ENCODE peak calls at places on chromosomes 4 and X, in ten cellular contexts. G is renal cortical epithelial cell; J is progenitor cell of endocrine pancreas; M is skeletal muscle cell; Y is heart left ventricle; N is adrenal gland; T is NCI-H1694; L is activated naive CD4-positive, alpha-beta T cell treated with Interleukin-2 at 50 U/mL for 16 hours; Z is KG1; I is Calu3. V is an unnamed sample.

GRCh38 chr4:77821775-77822174 is 2.6 kb upstream of the CNOT6L start:
- DNase-seq in L (peak), N (no peak), Z (no peak), T (no peak), G (no peak), Y (no peak), I (no peak), M (no peak), J (no peak), V (no peak)

GRCh38 chr4:5067908-5068307 is 16.6 kb downstream of the STK32B start:
- DNase-seq in Y (no peak), L (no peak), I (no peak), M (no peak), G (no peak), J (no peak), T (no peak), N (no peak), Z (no peak), V (no peak)

GRCh38 chr4:8528713-8529112 is 51.5 kb upstream of the GPR78 start:
- DNase-seq in N (no peak), G (peak), I (no peak), J (no peak), T (no peak), Y (no peak), Z (no peak), M (peak), L (no peak), V (no peak)

GRCh38 chrX:138914751-138915150 is 203.2 kb upstream of the FGF13 start:
- DNase-seq in T (no peak), J (no peak), N (no peak), Y (no peak), Z (no peak), L (no peak), M (no peak), G (peak), I (no peak), V (no peak)

GRCh38 chr4:27888523-27888922 is 1027.9 kb downstream of the STIM2 start:
- DNase-seq in I (no peak), G (no peak), M (no peak), J (no peak), L (no peak), N (no peak), T (no peak), Z (no peak), Y (no peak), V (no peak)

GRCh38 chr4:78704981-78705757 is 71.0 kb upstream of the BMP2K start:
- DNase-seq in T (no peak), I (peak), M (peak), L (no peak), N (no peak), Z (no peak), G (peak), Y (no peak), J (no peak), V (peak)

GRCh38 chr4:153188966-153189801 is 15.1 kb upstream of the TRIM2 start:
- DNase-seq in T (no peak), Z (no peak), I (peak), N (no peak), G (peak), Y (no peak), L (no peak), M (no peak), J (no peak), V (no peak)

GRCh38 chrX:40283981-40284380 is 186.2 kb upstream of the BCOR start:
- DNase-seq in N (no peak), I (no peak), T (no peak), L (no peak), G (no peak), M (no peak), J (no peak), Z (no peak), Y (no peak), V (no peak)

GRCh38 chr4:15958562-15958961 is 4.4 kb downstream of the FGFBP2 start:
- DNase-seq in Y (no peak), G (no peak), I (no peak), J (no peak), L (no peak), N (no peak), M (no peak), T (no peak), Z (no peak), V (no peak)

GRCh38 chrX:130330706-130331105 is 9.0 kb upstream of the SLC25A14 start:
- DNase-seq in I (peak), T (peak), Z (peak), J (peak), N (peak), L (peak), M (no peak), G (peak), Y (peak), V (peak)

GRCh38 chr4:23877758-23878229 is 12.1 kb downstream of the PPARGC1A start:
- DNase-seq in J (no peak), Y (no peak), G (peak), I (no peak), Z (no peak), N (peak), T (no peak), M (no peak), L (no peak), V (no peak)

GRCh38 chr4:7630559-7631287 is 196.0 kb upstream of the PSAPL1 start:
- DNase-seq in Z (no peak), T (peak), Y (peak), M (peak), N (peak), I (no peak), J (no peak), G (peak), L (no peak), V (peak)

GRCh38 chr4:177117256-177117655 is 192.4 kb upstream of the NEIL3 start:
- DNase-seq in N (no peak), M (no peak), T (no peak), Z (no peak), J (no peak), G (no peak), I (no peak), L (no peak), Y (no peak), V (no peak)

GRCh38 chrX:44651347-44651746 is 108.7 kb upstream of the FUNDC1 start:
- DNase-seq in N (no peak), G (peak), J (no peak), T (peak), Z (no peak), I (peak), L (no peak), Y (no peak), M (no peak), V (no peak)

GRCh38 chr4:2058264-2059033 is 678 bp upstream of the NAT8L start:
- DNase-seq in T (no peak), J (peak), L (no peak), Z (no peak), I (no peak), M (no peak), Y (no peak), G (no peak), N (no peak), V (no peak)

GRCh38 chr4:168655182-168655581 is 158.3 kb downstream of the PALLD start:
- DNase-seq in I (no peak), Y (no peak), N (no peak), Z (no peak), T (no peak), M (no peak), G (no peak), L (no peak), J (no peak), V (no peak)

GRCh38 chrX:15468036-15468435 is 25.1 kb downstream of the PIR start:
- DNase-seq in Y (peak), G (peak), Z (peak), M (no peak), I (no peak), T (peak), J (no peak), L (no peak), N (peak), V (peak)

GRCh38 chr4:39450618-39451017 is 8.1 kb downstream of the RPL9 start:
- DNase-seq in J (no peak), M (no peak), T (no peak), G (peak), I (no peak), N (no peak), Z (no peak), L (no peak), Y (no peak), V (no peak)

GRCh38 chrX:38055170-38055847 is 49.0 kb downstream of the SYTL5 start:
- DNase-seq in Y (no peak), T (no peak), J (no peak), N (peak), I (no peak), G (peak), L (no peak), Z (no peak), M (peak), V (peak)

GRCh38 chrX:13463608-13464007 is 105.8 kb upstream of the EGFL6 start:
- DNase-seq in M (peak), N (no peak), Z (no peak), Y (peak), T (peak), I (peak), J (no peak), L (no peak), G (peak), V (peak)

GRCh38 chr4:2482693-2483092 is 13.8 kb downstream of the RNF4 start:
- DNase-seq in Z (no peak), M (peak), Y (peak), G (peak), I (no peak), L (no peak), T (no peak), J (no peak), N (peak), V (peak)

GRCh38 chr4:149604827-149605226 is 210.8 kb downstream of the IQCM start:
- DNase-seq in G (no peak), L (no peak), M (no peak), N (no peak), Y (no peak), I (no peak), J (no peak), Z (no peak), T (no peak), V (no peak)

GRCh38 chr4:26252349-26252748 is 68.5 kb upstream of the RBPJ start:
- DNase-seq in N (no peak), I (peak), T (no peak), G (peak), Z (no peak), J (no peak), Y (no peak), M (no peak), L (no peak), V (no peak)

GRCh38 chrX:153474718-153475117 is 4.3 kb upstream of the HAUS7 start:
- DNase-seq in G (no peak), J (no peak), T (no peak), L (peak), M (no peak), N (peak), I (peak), Y (peak), Z (no peak), V (no peak)

GRCh38 chrX:14029039-14029424 is 660 bp downstream of the GEMIN8 start:
- DNase-seq in T (no peak), J (no peak), Y (no peak), I (no peak), G (no peak), N (no peak), M (no peak), Z (no peak), L (no peak), V (no peak)

GRCh38 chrX:23811135-23811781 is 28.3 kb downstream of the SAT1 start:
- DNase-seq in M (no peak), J (no peak), Z (no peak), L (no peak), I (no peak), N (no peak), T (no peak), G (no peak), Y (no peak), V (no peak)

GRCh38 chr4:94455081-94455480 is 3.3 kb downstream of the PDLIM5 start:
- DNase-seq in M (peak), J (no peak), Y (no peak), N (peak), I (peak), L (no peak), G (peak), Z (no peak), T (no peak), V (no peak)

GRCh38 chr4:123546661-123547060 is 150.1 kb downstream of the SPRY1 start:
- DNase-seq in T (no peak), I (peak), J (no peak), N (no peak), Z (no peak), G (no peak), M (no peak), L (no peak), Y (no peak), V (no peak)